ENCODE peak calls at places on chromosomes 16 and 17, in nine cellular contexts. M is transverse colon, R is Panc1, D is breast epithelium, A is K562, L is SK-N-SH, U is endothelial cell of umbilical vein, J is HCT116, Y is SK-N-MC. B is an unnamed sample. For H3K9me3, the result is how much of the 10 kb centered on the place peaks cover.

GRCh38 chr16:64589836-64590235 is 532.0 kb downstream of the CDH11 start:
- DNase-seq in M (no peak), R (no peak), D (no peak), A (no peak), L (no peak), U (no peak), J (no peak), Y (no peak), B (no peak)

GRCh38 chr17:46942441-46943217 is 19.7 kb downstream of the GOSR2 start:
- DNase-seq in M (peak), R (peak), D (no peak), A (peak), L (peak), U (peak), J (peak), Y (peak), B (peak)

GRCh38 chr17:21010705-21011596 is 31.9 kb downstream of the USP22 start:
- DNase-seq in M (no peak), R (no peak), D (no peak), A (no peak), L (no peak), U (no peak), J (no peak), Y (no peak), B (no peak)

GRCh38 chr17:78105551-78105950 is 23.0 kb downstream of the TMC6 start:
- DNase-seq in M (peak), R (no peak), D (no peak), A (no peak), L (no peak), U (no peak), J (no peak), Y (no peak), B (no peak)

GRCh38 chr17:16986391-16986790 is 14.5 kb upstream of the TNFRSF13B start:
- DNase-seq in M (no peak), R (no peak), D (no peak), A (no peak), L (no peak), U (no peak), J (no peak), Y (no peak), B (no peak)

GRCh38 chr17:42795465-42795864 is 3.0 kb downstream of the COA3 start:
- DNase-seq in M (peak), R (no peak), D (no peak), A (no peak), L (no peak), U (no peak), J (no peak), Y (no peak), B (no peak)

GRCh38 chr17:17091276-17091675 is 49.0 kb downstream of the MPRIP start:
- DNase-seq in M (no peak), R (no peak), D (no peak), A (no peak), L (no peak), U (no peak), J (no peak), Y (no peak), B (no peak)

GRCh38 chr17:18371455-18371854 is 6.1 kb upstream of the EVPLL start:
- DNase-seq in M (no peak), R (no peak), D (no peak), A (no peak), L (no peak), U (no peak), J (no peak), Y (no peak), B (no peak)

GRCh38 chr16:15949210-15950166 is at the start of gene ABCC1:
- DNase-seq in M (peak), R (no peak), D (no peak), A (peak), L (peak), U (peak), J (no peak), Y (no peak), B (peak)

GRCh38 chr16:76796431-76796830 is 394.6 kb upstream of the MON1B start:
- DNase-seq in M (no peak), R (no peak), D (no peak), A (no peak), L (no peak), U (no peak), J (no peak), Y (no peak), B (no peak)

GRCh38 chr16:83606486-83607030 is 201.2 kb upstream of the HSBP1 start:
- DNase-seq in M (no peak), R (no peak), D (no peak), A (peak), L (no peak), U (no peak), J (peak), Y (no peak), B (no peak)

GRCh38 chr16:82824408-82824807 is 197.6 kb downstream of the CDH13 start:
- DNase-seq in M (no peak), R (no peak), D (no peak), A (no peak), L (no peak), U (no peak), J (no peak), Y (no peak), B (no peak)

GRCh38 chr17:50145532-50146229 is 4.8 kb downstream of the PPP1R9B start:
- DNase-seq in M (no peak), R (no peak), D (no peak), A (no peak), L (no peak), U (no peak), J (no peak), Y (no peak), B (no peak)

GRCh38 chr17:50146230-50146926 is 4.1 kb downstream of the PPP1R9B start:
- DNase-seq in M (no peak), R (no peak), D (no peak), A (no peak), L (no peak), U (no peak), J (no peak), Y (no peak), B (no peak)

GRCh38 chr17:50143461-50144176 is 6.9 kb downstream of the PPP1R9B start:
- DNase-seq in M (no peak), R (no peak), D (no peak), A (no peak), L (no peak), U (no peak), J (no peak), Y (no peak), B (no peak)

GRCh38 chr17:50144346-50144745 is 6.1 kb downstream of the PPP1R9B start:
- DNase-seq in M (no peak), R (no peak), D (no peak), A (no peak), L (no peak), U (no peak), J (no peak), Y (no peak), B (no peak)

GRCh38 chr17:50144845-50145531 is 5.5 kb downstream of the PPP1R9B start:
- DNase-seq in M (no peak), R (no peak), D (no peak), A (no peak), L (no peak), U (no peak), J (no peak), Y (no peak), B (no peak)
- TF ChIP-seq POLR2AphosphoS5 in M (no peak), R (no peak), D (no peak), A (no peak), L (no peak), U (no peak), J (no peak), Y (no peak), B (no peak)

DNA sequence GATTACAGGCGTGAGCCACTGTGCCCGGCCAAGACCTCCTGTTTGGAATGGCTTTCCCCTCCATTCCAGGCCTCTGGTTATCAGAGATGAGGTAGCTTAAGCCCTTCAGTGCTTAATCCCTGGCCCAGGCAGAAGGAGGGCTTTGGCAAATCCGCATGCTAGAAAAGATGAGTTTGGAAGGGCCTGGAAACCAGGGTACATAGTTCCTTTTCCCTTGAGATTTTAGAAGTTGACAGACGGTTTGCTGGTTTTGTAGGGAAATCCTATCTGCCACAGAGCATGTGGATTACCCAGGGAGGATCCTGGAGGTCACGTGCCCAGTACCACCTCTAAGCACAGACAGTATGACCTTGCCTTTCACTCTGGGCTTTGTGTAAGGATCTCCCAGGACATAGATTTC is 114.7 kb upstream of the CACNG3 start:
- DNase-seq in M (no peak), R (no peak), D (no peak), A (no peak), L (no peak), U (no peak), J (no peak), Y (no peak), B (no peak)
- H3K9me3 ChIP-seq in M (under half), R (under half), D (under half), A (under half), L (under half), U (under half), J (under half), Y (under half), B (under half)

DNA sequence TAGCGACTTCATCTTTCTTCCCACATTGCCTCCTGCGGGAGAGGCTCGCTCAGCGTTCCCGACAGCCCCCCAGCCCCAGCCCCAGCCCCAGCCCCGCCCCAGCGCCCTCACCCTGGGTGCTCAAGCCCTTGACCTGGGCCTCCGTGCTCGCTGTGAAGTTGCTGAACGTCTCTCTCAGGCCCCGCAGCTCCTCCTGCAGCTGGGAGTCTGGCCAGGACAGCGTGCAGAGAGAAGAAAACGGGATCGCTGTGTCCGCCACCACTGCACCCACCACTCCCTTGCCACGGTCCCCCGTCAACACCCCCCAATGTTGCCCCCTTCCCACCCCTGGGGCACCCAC is 2.3 kb downstream of the ASGR1 start:
- DNase-seq in M (no peak), R (no peak), D (no peak), A (no peak), L (peak), U (no peak), J (no peak), Y (no peak), B (no peak)
- H3K4me3 ChIP-seq in M (no peak), R (no peak), D (peak), A (no peak), L (peak), U (no peak), J (no peak), Y (peak), B (no peak)

GRCh38 chr16:4734063-4734729 is at the start of the genes ANKS3 and DNAAF8:
- DNase-seq in M (peak), R (peak), D (peak), A (peak), L (peak), U (peak), J (peak), Y (peak), B (peak)
- TF ChIP-seq POLR2AphosphoS5 in M (peak), R (peak), D (peak), A (no peak), L (no peak), U (peak), J (peak), Y (peak), B (peak)